ENCODE peak calls at places on chromosomes 3 and 15, in six cellular contexts. P, W, J, L, M and R are unnamed samples.

GRCh38 chr15:68431037-68431791 is 749 bp downstream of the ITGA11 start:
- DNase-seq in W (peak; percentile 67), L (no peak), M (no peak), J (no peak), P (no peak), R (no peak)

GRCh38 chr3:71066849-71067261 is 516.7 kb downstream of the FOXP1 start:
- DNase-seq in M (no peak), L (no peak), J (no peak), W (no peak), P (no peak), R (no peak)

GRCh38 chr15:44726568-44727461 is 9.5 kb upstream of the TRIM69 start:
- DNase-seq in J (peak; percentile 13), W (no peak), L (peak; percentile 35), M (no peak), P (no peak), R (no peak)

GRCh38 chr3:37456270-37456708 is 281.9 kb upstream of the LRRFIP2 start:
- DNase-seq in L (no peak), M (no peak), W (no peak), P (no peak), J (no peak), R (no peak)

GRCh38 chr3:34008191-34008590 is 209.8 kb downstream of the PDCD6IP start:
- DNase-seq in M (no peak), J (no peak), L (no peak), W (no peak), P (no peak), R (no peak)

GRCh38 chr15:60374628-60375081 is 23.1 kb downstream of the ANXA2 start:
- DNase-seq in L (peak; percentile 88), W (no peak), J (peak; percentile 83), P (no peak), M (no peak), R (no peak)

GRCh38 chr3:105369501-105370371 is 3.0 kb downstream of the ALCAM start:
- DNase-seq in L (peak; percentile 15), J (peak; percentile 75), M (peak; percentile 31), P (peak; percentile 77), W (peak; percentile 86), R (no peak)

GRCh38 chr3:48503406-48504050 is 446 bp downstream of the SHISA5 start:
- DNase-seq in W (peak; percentile 73), P (no peak), L (no peak), J (no peak), M (no peak), R (peak; percentile 67)